ENCODE peak calls at places on chromosomes 6 and 20, in six cellular contexts. R, F, U, D, G and Z are unnamed samples.

GRCh38 chr6:80454661-80455365 is 348.3 kb downstream of the BCKDHB start:
- DNase-seq in R (no peak), F (no peak), U (peak), D (no peak), G (peak), Z (no peak)

GRCh38 chr20:48656661-48657211 is 171.1 kb downstream of the PREX1 start:
- DNase-seq in R (no peak), F (no peak), U (no peak), D (peak), G (no peak), Z (no peak)

GRCh38 chr6:160063771-160064413 is 57.7 kb upstream of the SLC22A1 start:
- DNase-seq in R (no peak), F (no peak), U (no peak), D (no peak), G (no peak), Z (peak)

GRCh38 chr6:111087871-111088667 is 766 bp downstream of the SLC16A10 start:
- DNase-seq in R (no peak), F (peak), U (no peak), D (peak), G (peak), Z (no peak)

GRCh38 chr6:35487653-35488516 is 9.0 kb downstream of the TEAD3 start:
- DNase-seq in R (no peak), F (no peak), U (peak), D (peak), G (peak), Z (no peak)

GRCh38 chr6:28206527-28207243 is 18.4 kb upstream of the ZSCAN9 start:
- DNase-seq in R (no peak), F (no peak), U (no peak), D (no peak), G (no peak), Z (no peak)

GRCh38 chr6:5541751-5542432 is 280.6 kb downstream of the FARS2 start:
- DNase-seq in R (peak), F (no peak), U (no peak), D (no peak), G (peak), Z (no peak)

GRCh38 chr6:93343476-93343875 is 75.9 kb downstream of the EPHA7 start:
- DNase-seq in R (no peak), F (no peak), U (no peak), D (no peak), G (no peak), Z (no peak)

GRCh38 chr6:157669747-157670216 is 153.3 kb upstream of the SNX9 start:
- DNase-seq in R (peak), F (peak), U (peak), D (peak), G (peak), Z (peak)

GRCh38 chr20:25207960-25208534 is 12.5 kb downstream of the ENTPD6 start:
- DNase-seq in R (no peak), F (peak), U (no peak), D (peak), G (no peak), Z (no peak)

GRCh38 chr6:38696345-38696744 is 6.6 kb downstream of the GLO1 start:
- DNase-seq in R (no peak), F (no peak), U (no peak), D (no peak), G (no peak), Z (no peak)

GRCh38 chr20:62849431-62849830 is 12.2 kb downstream of the TCFL5 start:
- DNase-seq in R (no peak), F (no peak), U (no peak), D (no peak), G (no peak), Z (no peak)

GRCh38 chr6:5665173-5665572 is 341.6 kb downstream of the NRN1 start:
- DNase-seq in R (no peak), F (no peak), U (no peak), D (no peak), G (no peak), Z (no peak)

GRCh38 chr6:49713346-49713745 is at the start of gene CRISP2:
- DNase-seq in R (no peak), F (no peak), U (no peak), D (no peak), G (no peak), Z (no peak)

GRCh38 chr6:128580224-128581110 is 60.1 kb upstream of the PTPRK start:
- DNase-seq in R (no peak), F (no peak), U (no peak), D (no peak), G (peak), Z (no peak)

DNA sequence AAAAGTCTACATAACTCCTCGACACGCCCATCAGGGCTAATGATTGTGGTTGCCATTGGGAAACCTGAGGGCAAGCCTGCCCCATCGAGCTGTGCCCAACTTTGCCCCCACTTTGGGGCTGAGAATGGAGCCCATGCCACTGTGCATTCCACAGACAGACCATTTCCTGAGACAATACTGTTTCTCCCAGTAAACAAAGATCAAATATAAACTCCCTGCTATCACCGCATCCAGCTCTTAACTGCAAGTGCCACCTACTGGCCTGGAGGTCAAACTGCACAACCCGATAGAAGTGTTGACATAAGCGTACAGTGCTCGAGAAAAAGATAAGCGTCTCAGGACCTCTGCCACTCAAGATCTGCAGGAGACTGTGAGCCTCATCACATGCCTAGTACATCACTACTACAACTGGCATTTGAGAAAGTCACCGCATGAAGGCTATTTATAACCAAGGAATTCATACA is 4.7 kb upstream of the DEFB126 start:
- DNase-seq in R (no peak), F (no peak), U (no peak), D (no peak), G (no peak), Z (no peak)
- TF ChIP-seq CTCF in R (no peak), F (no peak), U (peak), D (no peak), G (no peak), Z (no peak)

GRCh38 chr20:43840382-43841070 is 74.1 kb upstream of the TOX2 start:
- DNase-seq in R (no peak), F (no peak), U (no peak), D (no peak), G (peak), Z (no peak)
- TF ChIP-seq CTCF in R (peak), F (no peak), U (peak), D (peak), G (peak), Z (no peak)

GRCh38 chr6:43427406-43428111 is at the start of gene ABCC10:
- DNase-seq in R (peak), F (peak), U (peak), D (peak), G (peak), Z (peak)
- TF ChIP-seq CTCF in R (peak), F (peak), U (peak), D (peak), G (peak), Z (peak)

DNA sequence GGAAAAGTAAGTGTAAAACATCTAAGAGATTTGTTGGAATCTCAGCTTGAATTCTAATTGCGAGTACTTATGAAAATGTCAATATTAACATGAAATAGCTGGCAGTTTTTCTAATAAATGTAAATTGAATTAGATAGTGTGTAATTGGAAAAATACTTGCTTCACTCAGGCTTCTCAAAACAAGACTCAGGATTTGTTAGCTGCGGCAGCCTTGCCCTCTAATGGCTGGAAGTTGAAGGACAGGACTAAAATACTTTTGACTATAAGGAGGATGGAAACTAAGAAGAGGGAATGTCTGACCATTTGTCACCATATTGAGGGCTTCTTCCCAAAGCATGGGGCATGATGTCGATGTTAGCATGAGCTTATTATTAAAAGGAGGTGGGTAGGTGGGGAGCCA is 227.0 kb downstream of the UST start:
- DNase-seq in R (peak), F (no peak), U (peak), D (no peak), G (peak), Z (no peak)
- TF ChIP-seq CTCF in R (peak), F (no peak), U (peak), D (no peak), G (peak), Z (peak)

GRCh38 chr6:112881027-112881426 is 533.9 kb downstream of the RFPL4B start:
- DNase-seq in R (peak), F (no peak), U (peak), D (no peak), G (peak), Z (no peak)

GRCh38 chr6:112882381-112882780 is 535.3 kb downstream of the RFPL4B start:
- DNase-seq in R (no peak), F (no peak), U (peak), D (no peak), G (no peak), Z (no peak)

GRCh38 chr6:112881828-112882227 is 534.7 kb downstream of the RFPL4B start:
- DNase-seq in R (peak), F (no peak), U (peak), D (no peak), G (no peak), Z (no peak)

GRCh38 chr6:112879920-112880413 is 532.8 kb downstream of the RFPL4B start:
- DNase-seq in R (no peak), F (peak), U (no peak), D (peak), G (peak), Z (no peak)

GRCh38 chr6:112877134-112878100 is 530.3 kb downstream of the RFPL4B start:
- DNase-seq in R (peak), F (no peak), U (peak), D (no peak), G (peak), Z (no peak)
- TF ChIP-seq CTCF in R (no peak), F (no peak), U (peak), D (no peak), G (peak), Z (no peak)

GRCh38 chr6:116247285-116247684 is 6.6 kb downstream of the TSPYL4 start:
- DNase-seq in R (no peak), F (no peak), U (no peak), D (no peak), G (no peak), Z (no peak)
- TF ChIP-seq CTCF in R (no peak), F (no peak), U (no peak), D (no peak), G (no peak), Z (no peak)

GRCh38 chr6:119345114-119345513 is 4.4 kb downstream of the MAN1A1 start:
- DNase-seq in R (no peak), F (no peak), U (no peak), D (no peak), G (no peak), Z (no peak)

GRCh38 chr6:119343167-119343566 is 6.4 kb downstream of the MAN1A1 start:
- DNase-seq in R (no peak), F (no peak), U (no peak), D (no peak), G (no peak), Z (no peak)

GRCh38 chr6:119342430-119342829 is 7.1 kb downstream of the MAN1A1 start:
- DNase-seq in R (no peak), F (no peak), U (no peak), D (no peak), G (no peak), Z (no peak)

GRCh38 chr6:119343573-119344146 is 5.9 kb downstream of the MAN1A1 start:
- DNase-seq in R (no peak), F (no peak), U (no peak), D (no peak), G (no peak), Z (no peak)

GRCh38 chr6:119344306-119344705 is 5.3 kb downstream of the MAN1A1 start:
- DNase-seq in R (no peak), F (no peak), U (no peak), D (no peak), G (no peak), Z (no peak)
- TF ChIP-seq CTCF in R (no peak), F (no peak), U (no peak), D (no peak), G (peak), Z (no peak)

GRCh38 chr20:51382111-51382985 is 160.2 kb downstream of the NFATC2 start:
- DNase-seq in R (no peak), F (no peak), U (no peak), D (no peak), G (no peak), Z (no peak)

GRCh38 chr20:51382986-51383821 is 159.3 kb downstream of the NFATC2 start:
- DNase-seq in R (peak), F (peak), U (no peak), D (peak), G (no peak), Z (no peak)

GRCh38 chr20:51380401-51381385 is 161.8 kb downstream of the NFATC2 start:
- DNase-seq in R (no peak), F (no peak), U (no peak), D (no peak), G (no peak), Z (no peak)

GRCh38 chr20:51379601-51380341 is 162.7 kb downstream of the NFATC2 start:
- DNase-seq in R (no peak), F (no peak), U (no peak), D (no peak), G (no peak), Z (no peak)

GRCh38 chr20:51381557-51381956 is 161.0 kb downstream of the NFATC2 start:
- DNase-seq in R (no peak), F (no peak), U (no peak), D (no peak), G (no peak), Z (no peak)
- TF ChIP-seq CTCF in R (no peak), F (no peak), U (peak), D (no peak), G (no peak), Z (no peak)